ENCODE peak calls at places on chromosomes 1 and 21, in five cellular contexts. One of them, this sample, is unnamed.

GRCh38 chr1:219659682-219660081 is 46.8 kb upstream of the ZC3H11B start:
- DNase-seq in lower lobe of right lung: no peak
- DNase-seq in neural progenitor cell: no peak
- DNase-seq in mucosa of descending colon: no peak
- DNase-seq in kidney: no peak
- DNase-seq in this sample: no peak

GRCh38 chr1:59295603-59296002 is 1.3 kb upstream of the FGGY start:
- DNase-seq in lower lobe of right lung: no peak
- DNase-seq in mucosa of descending colon: no peak
- DNase-seq in neural progenitor cell: no peak
- DNase-seq in kidney: no peak
- DNase-seq in this sample: no peak

GRCh38 chr1:17470021-17470799 is 30.7 kb upstream of the RCC2 start:
- DNase-seq in kidney: no peak
- DNase-seq in mucosa of descending colon: no peak
- DNase-seq in neural progenitor cell: no peak
- DNase-seq in lower lobe of right lung: no peak
- DNase-seq in this sample: no peak

GRCh38 chr1:43994794-43995790 is 3.7 kb downstream of the CCDC24 start:
- DNase-seq in kidney: no peak
- DNase-seq in mucosa of descending colon: peak; percentile 59
- DNase-seq in neural progenitor cell: peak; percentile 51
- DNase-seq in lower lobe of right lung: no peak
- DNase-seq in this sample: no peak

GRCh38 chr1:108933944-108934343 is 29.3 kb downstream of the CLCC1 start:
- DNase-seq in neural progenitor cell: no peak
- DNase-seq in kidney: no peak
- DNase-seq in mucosa of descending colon: no peak
- DNase-seq in lower lobe of right lung: no peak
- DNase-seq in this sample: no peak

GRCh38 chr1:77044133-77044849 is 174.9 kb downstream of the PIGK start:
- DNase-seq in mucosa of descending colon: no peak
- DNase-seq in neural progenitor cell: no peak
- DNase-seq in kidney: no peak
- DNase-seq in lower lobe of right lung: no peak
- DNase-seq in this sample: no peak

GRCh38 chr1:1841575-1841991 is 49.3 kb downstream of the GNB1 start:
- DNase-seq in lower lobe of right lung: no peak
- DNase-seq in mucosa of descending colon: no peak
- DNase-seq in kidney: no peak
- DNase-seq in neural progenitor cell: no peak
- DNase-seq in this sample: no peak

GRCh38 chr1:42157667-42158066 is 4.5 kb downstream of the GUCA2B start:
- DNase-seq in neural progenitor cell: no peak
- DNase-seq in kidney: no peak
- DNase-seq in lower lobe of right lung: no peak
- DNase-seq in mucosa of descending colon: no peak
- DNase-seq in this sample: no peak

GRCh38 chr1:220084460-220084859 is 5.1 kb downstream of the BPNT1 start:
- DNase-seq in kidney: no peak
- DNase-seq in lower lobe of right lung: no peak
- DNase-seq in neural progenitor cell: no peak
- DNase-seq in mucosa of descending colon: no peak
- DNase-seq in this sample: no peak

GRCh38 chr1:59971464-59971911 is 44.9 kb upstream of the CYP2J2 start:
- DNase-seq in mucosa of descending colon: peak; percentile 83
- DNase-seq in neural progenitor cell: peak; percentile 82
- DNase-seq in lower lobe of right lung: peak; percentile 72
- DNase-seq in kidney: peak; percentile 87
- DNase-seq in this sample: peak; percentile 77

GRCh38 chr1:33875857-33876256 is 12.0 kb downstream of the HMGB4 start:
- DNase-seq in kidney: no peak
- DNase-seq in mucosa of descending colon: no peak
- DNase-seq in neural progenitor cell: no peak
- DNase-seq in lower lobe of right lung: no peak
- DNase-seq in this sample: no peak

GRCh38 chr21:38869946-38870345 is 64.2 kb downstream of the ETS2 start:
- DNase-seq in kidney: no peak
- DNase-seq in mucosa of descending colon: no peak
- DNase-seq in lower lobe of right lung: no peak
- DNase-seq in neural progenitor cell: no peak
- DNase-seq in this sample: no peak

GRCh38 chr1:193763313-193763712 is 576.9 kb upstream of the B3GALT2 start:
- DNase-seq in kidney: no peak
- DNase-seq in mucosa of descending colon: no peak
- DNase-seq in lower lobe of right lung: no peak
- DNase-seq in neural progenitor cell: no peak
- DNase-seq in this sample: no peak

GRCh38 chr21:38699048-38699447 is 106.7 kb upstream of the ETS2 start:
- DNase-seq in mucosa of descending colon: no peak
- DNase-seq in neural progenitor cell: peak; percentile 15
- DNase-seq in kidney: no peak
- DNase-seq in lower lobe of right lung: no peak
- DNase-seq in this sample: no peak

GRCh38 chr1:57206038-57206437 is 217.8 kb downstream of the DAB1 start:
- DNase-seq in lower lobe of right lung: no peak
- DNase-seq in mucosa of descending colon: no peak
- DNase-seq in neural progenitor cell: peak; percentile 76
- DNase-seq in kidney: no peak
- DNase-seq in this sample: no peak

GRCh38 chr1:163241716-163242115 is 39.0 kb upstream of the RGS5 start:
- DNase-seq in mucosa of descending colon: no peak
- DNase-seq in neural progenitor cell: no peak
- DNase-seq in kidney: no peak
- DNase-seq in lower lobe of right lung: no peak
- DNase-seq in this sample: no peak

GRCh38 chr1:230268371-230269170 is 157.6 kb downstream of the PGBD5 start:
- DNase-seq in kidney: no peak
- DNase-seq in mucosa of descending colon: peak; percentile 72
- DNase-seq in neural progenitor cell: peak; percentile 78
- DNase-seq in lower lobe of right lung: no peak
- DNase-seq in this sample: no peak

GRCh38 chr1:6601865-6602668 is 602 bp downstream of the KLHL21 start:
- DNase-seq in kidney: peak; percentile 93
- DNase-seq in neural progenitor cell: peak; percentile 77
- DNase-seq in lower lobe of right lung: peak; percentile 67
- DNase-seq in mucosa of descending colon: no peak
- DNase-seq in this sample: peak; percentile 82

GRCh38 chr1:115534106-115534505 is 107.7 kb upstream of the VANGL1 start:
- DNase-seq in kidney: no peak
- DNase-seq in neural progenitor cell: no peak
- DNase-seq in mucosa of descending colon: no peak
- DNase-seq in lower lobe of right lung: no peak
- DNase-seq in this sample: no peak

GRCh38 chr1:175219774-175220173 is 27.2 kb upstream of the KIAA0040 start:
- DNase-seq in kidney: no peak
- DNase-seq in lower lobe of right lung: no peak
- DNase-seq in neural progenitor cell: no peak
- DNase-seq in mucosa of descending colon: no peak
- DNase-seq in this sample: no peak

GRCh38 chr1:234620786-234621468 is 10.9 kb upstream of the IRF2BP2 start:
- DNase-seq in lower lobe of right lung: no peak
- DNase-seq in neural progenitor cell: no peak
- DNase-seq in mucosa of descending colon: no peak
- DNase-seq in kidney: no peak
- DNase-seq in this sample: no peak

GRCh38 chr1:75423616-75424015 is 187.3 kb downstream of the SLC44A5 start:
- DNase-seq in lower lobe of right lung: no peak
- DNase-seq in mucosa of descending colon: no peak
- DNase-seq in neural progenitor cell: peak; percentile 4
- DNase-seq in kidney: no peak
- DNase-seq in this sample: no peak

GRCh38 chr1:110475358-110476027 is 24.5 kb downstream of the PROK1 start:
- DNase-seq in mucosa of descending colon: no peak
- DNase-seq in neural progenitor cell: no peak
- DNase-seq in lower lobe of right lung: no peak
- DNase-seq in kidney: peak; percentile 12
- DNase-seq in this sample: no peak

GRCh38 chr1:22832414-22832786 is 121.8 kb downstream of the EPHB2 start:
- DNase-seq in mucosa of descending colon: peak; percentile 11
- DNase-seq in neural progenitor cell: no peak
- DNase-seq in kidney: peak; percentile 23
- DNase-seq in lower lobe of right lung: no peak
- DNase-seq in this sample: no peak

GRCh38 chr1:19049798-19050197 is 93.3 kb upstream of the IFFO2 start:
- DNase-seq in neural progenitor cell: no peak
- DNase-seq in lower lobe of right lung: no peak
- DNase-seq in mucosa of descending colon: peak; percentile 1
- DNase-seq in kidney: no peak
- DNase-seq in this sample: no peak

GRCh38 chr21:33897739-33898138 is 17.9 kb downstream of the ATP5PO start:
- DNase-seq in neural progenitor cell: no peak
- DNase-seq in lower lobe of right lung: no peak
- DNase-seq in mucosa of descending colon: no peak
- DNase-seq in kidney: no peak
- DNase-seq in this sample: no peak

GRCh38 chr1:156489935-156490293 is 10.7 kb downstream of the MEF2D start:
- DNase-seq in neural progenitor cell: no peak
- DNase-seq in mucosa of descending colon: no peak
- DNase-seq in lower lobe of right lung: no peak
- DNase-seq in kidney: no peak
- DNase-seq in this sample: no peak
- H3K4me1 ChIP-seq in neural progenitor cell: peaks cover 43% of the 10 kb centered on the region
- H3K4me1 ChIP-seq in mucosa of descending colon: peaks cover 71% of the 10 kb centered on the region
- H3K4me1 ChIP-seq in lower lobe of right lung: peaks cover 86% of the 10 kb centered on the region
- H3K4me1 ChIP-seq in kidney: peaks cover 76% of the 10 kb centered on the region
- H3K4me1 ChIP-seq in this sample: no peaks in the 10 kb centered on the region

GRCh38 chr1:21629971-21630370 is 39.2 kb downstream of the RAP1GAP start:
- DNase-seq in mucosa of descending colon: no peak
- DNase-seq in neural progenitor cell: no peak
- DNase-seq in lower lobe of right lung: no peak
- DNase-seq in kidney: no peak
- DNase-seq in this sample: no peak

GRCh38 chr1:21625390-21626190 is 43.6 kb downstream of the RAP1GAP start:
- DNase-seq in lower lobe of right lung: no peak
- DNase-seq in neural progenitor cell: no peak
- DNase-seq in kidney: no peak
- DNase-seq in mucosa of descending colon: no peak
- DNase-seq in this sample: no peak

GRCh38 chr1:21624577-21625389 is 44.4 kb downstream of the RAP1GAP start:
- DNase-seq in mucosa of descending colon: no peak
- DNase-seq in lower lobe of right lung: no peak
- DNase-seq in kidney: no peak
- DNase-seq in neural progenitor cell: no peak
- DNase-seq in this sample: no peak

GRCh38 chr1:21628798-21629393 is 40.3 kb downstream of the RAP1GAP start:
- DNase-seq in neural progenitor cell: no peak
- DNase-seq in lower lobe of right lung: no peak
- DNase-seq in mucosa of descending colon: no peak
- DNase-seq in kidney: no peak
- DNase-seq in this sample: no peak

GRCh38 chr1:21626921-21627339 is 42.2 kb downstream of the RAP1GAP start:
- DNase-seq in mucosa of descending colon: no peak
- DNase-seq in lower lobe of right lung: no peak
- DNase-seq in kidney: no peak
- DNase-seq in neural progenitor cell: no peak
- DNase-seq in this sample: no peak
- H3K4me1 ChIP-seq in mucosa of descending colon: peaks cover 13% of the 10 kb centered on the region
- H3K4me1 ChIP-seq in lower lobe of right lung: peaks cover 20% of the 10 kb centered on the region
- H3K4me1 ChIP-seq in kidney: peaks cover 27% of the 10 kb centered on the region
- H3K4me1 ChIP-seq in neural progenitor cell: peaks cover 25% of the 10 kb centered on the region
- H3K4me1 ChIP-seq in this sample: no peaks in the 10 kb centered on the region

DNA sequence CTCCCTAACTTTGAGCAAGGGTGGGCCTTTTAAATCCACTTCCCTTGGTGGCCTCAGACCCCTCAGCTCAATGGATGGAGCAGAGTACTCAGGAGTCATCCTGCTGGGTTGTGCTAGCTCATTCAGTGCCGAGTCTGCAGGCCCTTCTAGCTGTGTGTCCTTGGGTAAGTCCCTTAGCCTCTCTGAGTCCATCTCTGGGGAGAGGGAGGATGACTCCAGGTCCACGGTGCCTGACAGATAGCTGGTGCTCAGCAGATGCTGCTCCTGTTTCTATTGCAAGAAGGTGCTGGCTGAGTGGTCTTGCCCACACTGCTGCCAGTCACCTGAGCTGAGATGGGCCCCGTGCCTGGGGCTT is 11.0 kb downstream of the LDLRAP1 start:
- DNase-seq in kidney: no peak
- DNase-seq in neural progenitor cell: no peak
- DNase-seq in lower lobe of right lung: peak; percentile 32
- DNase-seq in mucosa of descending colon: no peak
- DNase-seq in this sample: no peak
- H3K4me1 ChIP-seq in kidney: peaks cover 46% of the 10 kb centered on the region
- H3K4me1 ChIP-seq in neural progenitor cell: no peaks in the 10 kb centered on the region
- H3K4me1 ChIP-seq in lower lobe of right lung: peaks cover 83% of the 10 kb centered on the region
- H3K4me1 ChIP-seq in mucosa of descending colon: peaks cover 31% of the 10 kb centered on the region
- H3K4me1 ChIP-seq in this sample: peaks cover 17% of the 10 kb centered on the region

DNA sequence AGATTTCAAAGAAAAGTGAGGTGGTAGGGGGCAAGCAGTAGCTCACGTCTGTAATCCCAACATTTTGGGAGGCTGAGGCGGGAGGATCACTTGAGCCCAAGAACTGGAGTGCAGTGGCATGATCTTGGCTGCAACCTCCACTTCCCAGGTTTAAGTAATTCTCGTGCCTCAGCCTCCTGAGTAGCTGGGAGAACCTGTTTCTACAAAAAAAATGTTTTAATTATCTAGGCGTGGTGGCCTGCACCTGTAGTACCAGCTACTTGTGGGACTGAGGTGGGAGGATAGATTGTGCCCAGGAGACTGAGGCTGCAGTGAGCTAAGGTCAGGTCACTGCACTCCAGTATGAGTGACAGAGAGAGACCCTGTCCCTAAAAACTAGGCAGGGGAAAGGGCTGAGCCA is 2.6 kb upstream of the TSPAN1 start:
- DNase-seq in lower lobe of right lung: no peak
- DNase-seq in mucosa of descending colon: no peak
- DNase-seq in kidney: no peak
- DNase-seq in neural progenitor cell: no peak
- DNase-seq in this sample: no peak
- H3K4me1 ChIP-seq in lower lobe of right lung: peaks cover 75% of the 10 kb centered on the region
- H3K4me1 ChIP-seq in mucosa of descending colon: peaks cover 3% of the 10 kb centered on the region
- H3K4me1 ChIP-seq in kidney: peaks cover 36% of the 10 kb centered on the region
- H3K4me1 ChIP-seq in neural progenitor cell: peaks cover 8% of the 10 kb centered on the region
- H3K4me1 ChIP-seq in this sample: peaks cover 20% of the 10 kb centered on the region